ENCODE peak calls at places on chromosome 12, in four cellular contexts. M is substantia nigra, U is astrocyte of the hippocampus, Q is body of pancreas. Y is an unnamed sample.

GRCh38 chr12:89461190-89461589 is 63.4 kb downstream of the GALNT4 start:
- DNase-seq in M (no peak), U (no peak), Q (no peak), Y (no peak)

GRCh38 chr12:68557011-68557715 is 53.5 kb upstream of the RAP1B start:
- DNase-seq in M (no peak), U (peak), Q (no peak), Y (no peak)

GRCh38 chr12:30286345-30286926 is 409.2 kb downstream of the IPO8 start:
- DNase-seq in M (no peak), U (peak), Q (no peak), Y (no peak)

GRCh38 chr12:93261505-93262094 is 116.1 kb upstream of the NUDT4 start:
- DNase-seq in M (no peak), U (no peak), Q (no peak), Y (no peak)

GRCh38 chr12:116070420-116070819 is 207.1 kb downstream of the MED13L start:
- DNase-seq in M (no peak), U (no peak), Q (no peak), Y (no peak)

GRCh38 chr12:119746169-119746568 is 78.2 kb downstream of the PRKAB1 start:
- DNase-seq in M (no peak), U (no peak), Q (no peak), Y (no peak)

GRCh38 chr12:108112815-108113556 is 16.1 kb upstream of the WSCD2 start:
- DNase-seq in M (no peak), U (peak), Q (no peak), Y (no peak)

GRCh38 chr12:123152823-123153222 is 1.9 kb upstream of the PITPNM2 start:
- DNase-seq in M (no peak), U (no peak), Q (no peak), Y (no peak)

GRCh38 chr12:23950011-23950774 is 723 bp upstream of the SOX5 start:
- DNase-seq in M (no peak), U (peak), Q (no peak), Y (no peak)

GRCh38 chr12:50387487-50387886 is 8.9 kb downstream of the FAM186A start:
- DNase-seq in M (no peak), U (no peak), Q (no peak), Y (no peak)

GRCh38 chr12:29104495-29104894 is 44.6 kb upstream of the FAR2 start:
- DNase-seq in M (no peak), U (no peak), Q (no peak), Y (no peak)

GRCh38 chr12:75374971-75375370 is 15.9 kb upstream of the GLIPR1L2 start:
- DNase-seq in M (no peak), U (peak), Q (no peak), Y (no peak)

GRCh38 chr12:8449293-8449944 is 6.3 kb upstream of the CLEC6A start:
- DNase-seq in M (no peak), U (no peak), Q (no peak), Y (no peak)

GRCh38 chr12:122190842-122191668 is 8.1 kb downstream of the LRRC43 start:
- DNase-seq in M (no peak), U (peak), Q (peak), Y (no peak)

GRCh38 chr12:75438052-75438754 is 42.4 kb upstream of the GLIPR1 start:
- DNase-seq in M (no peak), U (no peak), Q (no peak), Y (no peak)

GRCh38 chr12:27575099-27575779 is 51.2 kb downstream of the PPFIBP1 start:
- DNase-seq in M (no peak), U (no peak), Q (no peak), Y (no peak)

GRCh38 chr12:89880695-89881350 is 172.2 kb upstream of the ATP2B1 start:
- DNase-seq in M (no peak), U (no peak), Q (no peak), Y (no peak)

GRCh38 chr12:51196547-51196946 is 21.3 kb downstream of the POU6F1 start:
- DNase-seq in M (no peak), U (no peak), Q (no peak), Y (no peak)

GRCh38 chr12:6827982-6828670 is at the start of gene P3H3:
- DNase-seq in M (no peak), U (peak), Q (no peak), Y (no peak)

GRCh38 chr12:45388545-45388944 is 172.7 kb downstream of the ANO6 start:
- DNase-seq in M (no peak), U (peak), Q (no peak), Y (no peak)

GRCh38 chr12:124577986-124578385 is 10.6 kb upstream of the NCOR2 start:
- DNase-seq in M (no peak), U (no peak), Q (no peak), Y (no peak)

GRCh38 chr12:45789025-45789424 is 59.5 kb downstream of the ARID2 start:
- DNase-seq in M (no peak), U (no peak), Q (no peak), Y (no peak)

GRCh38 chr12:125371023-125371422 is 305.8 kb downstream of the AACS start:
- DNase-seq in M (no peak), U (no peak), Q (no peak), Y (no peak)

GRCh38 chr12:123085730-123086487 is 65.0 kb downstream of the PITPNM2 start:
- DNase-seq in M (no peak), U (peak), Q (peak), Y (no peak)

GRCh38 chr12:30753761-30754382 is 879 bp downstream of the CAPRIN2 start:
- DNase-seq in M (no peak), U (peak), Q (no peak), Y (no peak)

GRCh38 chr12:53561590-53561953 is 54.3 kb upstream of the NPFF start:
- DNase-seq in M (no peak), U (peak), Q (no peak), Y (no peak)

Y was measured in hippocampal formation.